ENCODE peak calls at places on chromosomes 1 and 21, in nine cellular contexts. F is uterus; D is epithelial cell of prostate; L is MM.1S; Y is tibial nerve; P is SJSA1; E is naive thymus-derived CD4-positive, alpha-beta T cell; V is IMR-90; C is pancreas. R is an unnamed sample.

GRCh38 chr1:10530281-10530740 is 55.6 kb downstream of the PEX14 start:
- DNase-seq in D (no peak), F (peak; percentile 52), P (peak; percentile 83), E (no peak), L (no peak), C (peak; percentile 44), V (peak; percentile 79), Y (peak; percentile 17), R (no peak)

GRCh38 chr1:147080671-147081394 is 91.4 kb downstream of the PRKAB2 start:
- DNase-seq in D (no peak), L (no peak), P (no peak), C (no peak), E (no peak), V (no peak), Y (no peak), F (no peak), R (no peak)

GRCh38 chr1:34547043-34547674 is 207.7 kb upstream of the GJB5 start:
- DNase-seq in C (no peak), F (no peak), L (no peak), E (no peak), D (no peak), V (no peak), Y (no peak), P (no peak), R (no peak)

GRCh38 chr1:34532113-34532512 is 222.7 kb upstream of the GJB5 start:
- DNase-seq in C (no peak), F (no peak), Y (no peak), E (no peak), D (no peak), L (no peak), P (no peak), V (no peak), R (no peak)

GRCh38 chr1:227399152-227399730 is 80.9 kb upstream of the CDC42BPA start:
- DNase-seq in E (no peak), V (no peak), C (no peak), Y (no peak), P (no peak), D (no peak), L (no peak), F (no peak), R (no peak)

GRCh38 chr1:23472351-23473036 is 11.5 kb downstream of the ASAP3 start:
- DNase-seq in E (no peak), F (no peak), D (no peak), L (no peak), V (no peak), Y (no peak), C (no peak), P (no peak), R (no peak)

GRCh38 chr1:207748737-207749528 is 2.9 kb upstream of the CD46 start:
- DNase-seq in L (peak; percentile 87), E (peak; percentile 52), V (no peak), P (no peak), D (no peak), F (no peak), C (no peak), Y (no peak), R (no peak)

GRCh38 chr1:25700626-25701025 is 84.0 kb downstream of the MAN1C1 start:
- DNase-seq in V (no peak), F (no peak), Y (no peak), L (no peak), E (no peak), P (no peak), D (no peak), C (no peak), R (no peak)

GRCh38 chr1:174999926-175000696 is at the start of gene CACYBP:
- DNase-seq in C (no peak), P (no peak), V (peak; percentile 30), E (no peak), D (no peak), F (peak; percentile 33), Y (peak; percentile 26), L (peak; percentile 56), R (no peak)

GRCh38 chr21:41663805-41664788 is 102.8 kb downstream of the RIPK4 start:
- DNase-seq in F (no peak), D (no peak), E (no peak), Y (no peak), C (no peak), P (no peak), L (no peak), V (peak; percentile 32), R (no peak)

GRCh38 chr1:110040548-110040947 is 6.1 kb downstream of the STRIP1 start:
- DNase-seq in C (no peak), P (no peak), F (no peak), D (peak; percentile 81), Y (no peak), V (no peak), L (no peak), E (no peak), R (peak; percentile 76)

GRCh38 chr1:19413999-19414398 is 71.3 kb downstream of the CAPZB start:
- DNase-seq in D (no peak), F (no peak), C (no peak), P (no peak), Y (no peak), L (no peak), E (no peak), V (no peak), R (no peak)
- H3K27ac ChIP-seq in D (no peak overlapping the region), F (peak overlapping the region; percentile 71), C (no peak overlapping the region), P (no peak overlapping the region), Y (no peak overlapping the region), L (no peak overlapping the region), E (no peak overlapping the region), V (no peak overlapping the region), R (peak overlapping the region; percentile 68)

DNA sequence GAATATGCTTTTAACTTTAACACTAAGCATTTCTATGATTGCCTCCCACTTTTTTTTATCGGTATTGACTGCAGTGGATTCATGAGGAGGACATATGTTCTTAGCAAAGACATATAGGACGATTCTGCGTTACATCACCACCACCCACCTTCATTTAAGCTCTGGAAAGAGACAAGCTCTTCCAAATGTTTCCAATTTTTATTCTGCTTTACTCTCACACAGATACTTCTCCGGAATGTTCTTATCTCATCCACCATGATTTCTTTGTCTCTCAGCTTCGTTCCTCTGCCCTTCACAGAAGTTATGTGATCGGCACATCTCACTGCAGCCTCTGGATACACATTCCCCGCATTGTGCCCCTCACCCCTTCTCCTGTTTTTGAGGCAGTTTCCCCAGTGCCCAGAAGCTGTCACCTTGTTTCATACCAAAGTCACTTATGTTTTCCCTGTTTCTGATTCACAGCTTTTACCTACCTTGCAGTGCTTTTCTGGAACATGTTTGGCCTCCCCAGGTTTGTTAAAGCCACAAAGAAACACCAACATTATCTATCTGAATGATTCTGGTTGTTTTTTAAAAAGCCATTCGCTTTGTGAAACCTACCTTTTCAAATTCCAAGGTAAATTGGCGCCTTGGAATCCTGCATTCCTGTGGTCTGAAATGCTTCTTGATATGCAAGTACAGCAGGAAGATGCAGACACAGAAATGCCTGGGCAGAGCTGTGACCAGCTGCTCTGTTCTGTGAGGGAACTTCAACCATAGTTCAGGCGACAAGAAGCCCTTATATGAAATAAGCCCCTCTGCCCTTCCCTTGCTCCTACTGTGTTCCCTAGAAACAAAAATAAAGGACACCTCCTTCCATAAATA is 1020.2 kb downstream of the TTLL7 start:
- DNase-seq in L (no peak), D (no peak), V (no peak), C (no peak), P (no peak), E (no peak), F (no peak), Y (no peak), R (no peak)
- H3K27ac ChIP-seq in L (no peak overlapping the region), D (no peak overlapping the region), V (no peak overlapping the region), C (no peak overlapping the region), P (no peak overlapping the region), E (no peak overlapping the region), F (no peak overlapping the region), Y (no peak overlapping the region), R (no peak overlapping the region)

GRCh38 chr1:246108278-246108925 is 398.7 kb downstream of the SMYD3 start:
- DNase-seq in P (no peak), L (no peak), F (no peak), V (no peak), D (no peak), Y (no peak), E (no peak), C (no peak), R (no peak)

GRCh38 chr1:246106342-246106763 is 400.7 kb downstream of the SMYD3 start:
- DNase-seq in L (no peak), V (no peak), F (no peak), D (no peak), P (no peak), Y (no peak), E (no peak), C (no peak), R (no peak)

GRCh38 chr1:246110343-246111219 is 396.5 kb downstream of the SMYD3 start:
- DNase-seq in E (no peak), C (no peak), Y (no peak), D (no peak), V (peak; percentile 78), P (peak; percentile 92), F (no peak), L (no peak), R (no peak)

GRCh38 chr1:246104927-246105326 is 402.2 kb downstream of the SMYD3 start:
- DNase-seq in V (no peak), P (no peak), D (no peak), F (no peak), Y (no peak), E (no peak), L (no peak), C (no peak), R (no peak)

DNA sequence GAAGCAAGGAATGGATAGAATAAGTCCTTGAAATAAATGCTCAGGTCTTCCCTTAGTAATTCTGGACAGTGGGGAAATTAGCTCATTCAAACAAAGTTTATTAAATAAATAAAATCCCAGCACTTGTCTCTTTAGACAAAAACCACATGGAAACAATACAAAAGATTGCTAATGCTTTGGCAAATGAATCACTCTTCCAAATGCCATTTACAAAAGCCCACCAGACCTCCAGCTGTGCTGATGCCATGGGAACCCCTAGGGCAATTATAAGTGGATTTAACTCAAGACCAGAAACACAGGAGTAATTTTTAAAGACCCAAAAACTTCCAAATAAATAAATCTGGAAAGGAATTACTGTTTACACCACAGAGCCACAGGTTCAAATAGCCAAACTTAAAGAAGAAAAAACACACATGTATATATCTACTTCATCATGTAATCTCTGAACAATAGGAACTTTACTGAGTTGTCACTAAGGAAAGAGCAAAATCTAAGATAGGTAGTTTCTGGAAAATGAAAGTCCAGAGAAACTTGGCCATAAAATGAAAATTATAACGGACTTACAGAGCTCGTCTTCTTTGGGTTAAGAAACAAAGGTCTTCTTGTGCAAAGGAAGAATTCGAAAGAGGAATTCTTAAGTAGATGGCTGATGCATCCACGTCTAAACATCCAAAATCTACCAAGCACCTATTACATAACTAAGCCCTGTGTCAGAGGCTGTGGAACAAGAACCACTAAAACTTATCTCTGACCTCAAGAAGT is 399.4 kb downstream of the SMYD3 start:
- DNase-seq in E (no peak), V (peak; percentile 49), P (peak; percentile 76), Y (no peak), L (no peak), C (no peak), D (no peak), F (no peak), R (no peak)
- H3K27ac ChIP-seq in E (no peak overlapping the region), V (no peak overlapping the region), P (peak overlapping the region; percentile 60), Y (no peak overlapping the region), L (no peak overlapping the region), C (no peak overlapping the region), D (no peak overlapping the region), F (no peak overlapping the region), R (no peak overlapping the region)

DNA sequence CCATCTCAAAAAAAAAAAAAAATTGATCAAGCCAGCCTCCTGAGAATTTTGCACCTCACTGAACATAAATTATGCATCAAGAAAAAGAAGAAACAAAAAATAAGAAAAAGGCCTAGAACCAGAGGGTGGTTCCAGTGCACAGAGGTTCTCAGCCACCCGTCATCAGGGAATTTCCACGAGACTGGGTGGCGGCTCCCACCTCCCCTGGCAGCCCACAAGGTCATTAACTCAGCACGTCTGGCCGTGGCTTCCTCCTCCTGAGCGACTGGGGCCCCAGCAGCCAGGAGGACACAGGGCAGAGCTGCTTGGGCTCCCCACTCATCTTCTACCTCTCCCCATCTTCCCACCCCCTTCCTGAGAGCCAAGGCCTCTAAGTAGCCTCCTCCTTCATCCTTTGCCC is 15.7 kb upstream of the TMEM51 start:
- DNase-seq in C (peak; percentile 59), F (no peak), D (no peak), Y (no peak), P (no peak), L (no peak), E (no peak), V (no peak), R (no peak)
- H3K27ac ChIP-seq in C (no peak overlapping the region), F (no peak overlapping the region), D (no peak overlapping the region), Y (no peak overlapping the region), P (no peak overlapping the region), L (no peak overlapping the region), E (no peak overlapping the region), V (no peak overlapping the region), R (no peak overlapping the region)